ENCODE peak calls at places on chromosomes 2 and 18, in four cellular contexts. O is tibial nerve, I is A549, A is GM23248. J is an unnamed sample. For H3K9me3, the result is how much of the 10 kb centered on the place peaks cover.

GRCh38 chr2:160522951-160523700 is 29.5 kb upstream of the RBMS1 start:
- DNase-seq in O (no peak), I (no peak), A (peak), J (no peak)

GRCh38 chr2:100214265-100214961 is 72.0 kb upstream of the AFF3 start:
- DNase-seq in O (no peak), I (no peak), A (no peak), J (no peak)

GRCh38 chr2:188701836-188702235 is 272.3 kb upstream of the COL3A1 start:
- DNase-seq in O (no peak), I (peak), A (peak), J (no peak)

GRCh38 chr2:191126386-191126785 is 24.4 kb downstream of the STAT4 start:
- DNase-seq in O (no peak), I (no peak), A (no peak), J (no peak)

GRCh38 chr2:23489471-23490400 is 104.8 kb downstream of the KLHL29 start:
- DNase-seq in O (no peak), I (no peak), A (no peak), J (no peak)

GRCh38 chr2:21966139-21966538 is 842.4 kb downstream of the TDRD15 start:
- DNase-seq in O (no peak), I (no peak), A (no peak), J (peak)

GRCh38 chr2:191646612-191646902 is 31.4 kb upstream of the NABP1 start:
- DNase-seq in O (no peak), I (peak), A (peak), J (no peak)

GRCh38 chr2:39121523-39122063 is 742 bp upstream of the SOS1 start:
- DNase-seq in O (no peak), I (no peak), A (peak), J (no peak)

GRCh38 chr2:178704876-178705275 is 102.3 kb downstream of the TTN start:
- DNase-seq in O (no peak), I (no peak), A (no peak), J (no peak)

GRCh38 chr2:23566236-23567142 is 181.5 kb downstream of the KLHL29 start:
- DNase-seq in O (no peak), I (peak), A (peak), J (peak)

GRCh38 chr2:240925576-240926515 is 19.7 kb downstream of the CROCC2 start:
- DNase-seq in O (peak), I (no peak), A (no peak), J (peak)

GRCh38 chr2:201904529-201905420 is 98.4 kb downstream of the CDK15 start:
- DNase-seq in O (no peak), I (no peak), A (peak), J (no peak)

GRCh38 chr2:35297403-35297802 is 1058.2 kb upstream of the CRIM1 start:
- DNase-seq in O (no peak), I (no peak), A (no peak), J (no peak)

GRCh38 chr2:161030260-161031063 is 129.8 kb upstream of the TANK start:
- DNase-seq in O (no peak), I (peak), A (peak), J (peak)

GRCh38 chr2:18682681-18683080 is 93.3 kb upstream of the NT5C1B start:
- DNase-seq in O (no peak), I (no peak), A (no peak), J (no peak)

GRCh38 chr2:144523606-144524131 is 3.8 kb upstream of the ZEB2 start:
- DNase-seq in O (no peak), I (no peak), A (peak), J (no peak)

GRCh38 chr2:219309278-219309677 is at the start of gene PTPRN:
- DNase-seq in O (no peak), I (no peak), A (peak), J (no peak)

GRCh38 chr2:120612471-120612870 is 123.2 kb upstream of the GLI2 start:
- DNase-seq in O (no peak), I (no peak), A (no peak), J (no peak)

GRCh38 chr18:50671376-50671775 is 111.5 kb downstream of the MAPK4 start:
- DNase-seq in O (peak), I (no peak), A (no peak), J (no peak)

GRCh38 chr18:55588001-55588875 is at the start of gene TCF4:
- DNase-seq in O (peak), I (peak), A (peak), J (peak)

GRCh38 chr2:28357948-28358667 is 34.5 kb upstream of the FOSL2 start:
- DNase-seq in O (no peak), I (no peak), A (no peak), J (no peak)

GRCh38 chr2:230714122-230714453 is 1.4 kb downstream of the CAB39 start:
- DNase-seq in O (no peak), I (peak), A (peak), J (peak)

GRCh38 chr2:133270550-133270949 is 297.7 kb downstream of the NCKAP5 start:
- DNase-seq in O (no peak), I (peak), A (no peak), J (no peak)

GRCh38 chr2:218570850-218571249 is 2.2 kb downstream of the CNOT9 start:
- DNase-seq in O (no peak), I (no peak), A (peak), J (no peak)

GRCh38 chr2:11955883-11956282 is 209.5 kb downstream of the LPIN1 start:
- DNase-seq in O (no peak), I (no peak), A (no peak), J (no peak)

GRCh38 chr2:96197541-96198255 is 10.9 kb downstream of the STARD7 start:
- DNase-seq in O (no peak), I (no peak), A (peak), J (no peak)

GRCh38 chr2:217142649-217143266 is 282.9 kb upstream of the TNP1 start:
- DNase-seq in O (no peak), I (peak), A (peak), J (no peak)

GRCh38 chr18:9613550-9614400 is 584 bp downstream of the PPP4R1 start:
- DNase-seq in O (peak), I (peak), A (peak), J (peak)

GRCh38 chr2:168272225-168272624 is 24.8 kb upstream of the STK39 start:
- DNase-seq in O (no peak), I (peak), A (no peak), J (no peak)

GRCh38 chr2:157836531-157836930 is 39.6 kb downstream of the ACVR1 start:
- DNase-seq in O (no peak), I (no peak), A (no peak), J (no peak)

GRCh38 chr2:64629329-64629781 is 24.4 kb downstream of the SERTAD2 start:
- DNase-seq in O (no peak), I (no peak), A (no peak), J (no peak)

GRCh38 chr2:46296216-46296839 is 879 bp upstream of the EPAS1 start:
- DNase-seq in O (peak), I (peak), A (no peak), J (no peak)

GRCh38 chr2:75055820-75056675 is 97.6 kb downstream of the POLE4 start:
- DNase-seq in O (no peak), I (no peak), A (peak), J (no peak)

GRCh38 chr2:39893616-39894015 is 114.6 kb upstream of the THUMPD2 start:
- DNase-seq in O (no peak), I (no peak), A (no peak), J (no peak)

GRCh38 chr2:42567806-42568429 is 514 bp upstream of the MTA3 start:
- DNase-seq in O (no peak), I (no peak), A (peak), J (peak)

GRCh38 chr2:237572021-237572741 is 5.8 kb downstream of the PRLH start:
- DNase-seq in O (peak), I (peak), A (peak), J (peak)

GRCh38 chr18:944440-944839 is 39.8 kb downstream of the ADCYAP1 start:
- DNase-seq in O (no peak), I (no peak), A (peak), J (no peak)

GRCh38 chr2:36800381-36800780 is 103.9 kb downstream of the VIT start:
- DNase-seq in O (no peak), I (no peak), A (no peak), J (no peak)

GRCh38 chr2:111252436-111252835 is 131.7 kb downstream of the BCL2L11 start:
- DNase-seq in O (no peak), I (no peak), A (no peak), J (no peak)

GRCh38 chr2:81007104-81007503 is 702.6 kb upstream of the LRRTM1 start:
- DNase-seq in O (no peak), I (no peak), A (no peak), J (no peak)

DNA sequence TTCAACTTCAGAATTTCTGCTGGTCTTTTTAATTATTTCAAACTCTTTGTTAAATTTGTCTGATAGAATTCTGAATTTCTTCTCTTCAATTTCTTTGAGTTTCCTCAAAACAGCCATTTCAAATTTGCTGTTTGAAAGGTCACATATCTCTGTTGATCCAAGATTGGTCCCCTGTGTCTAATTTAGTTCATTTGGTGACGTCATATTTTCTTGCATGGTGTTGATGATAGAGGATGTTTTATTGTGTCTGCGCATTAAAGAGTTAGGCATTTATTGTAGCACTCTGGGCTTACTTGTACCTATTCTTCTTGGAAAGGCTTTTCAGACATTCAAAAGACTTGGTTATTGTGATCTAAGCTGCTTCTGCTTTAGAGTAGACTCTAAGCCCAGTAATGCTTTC is 698.4 kb upstream of the LRRTM1 start:
- DNase-seq in O (no peak), I (no peak), A (no peak), J (no peak)
- H3K9me3 ChIP-seq in O (half or more), I (under half), A (under half), J (under half)

GRCh38 chr2:228722311-228722710 is 540.8 kb upstream of the SPHKAP start:
- DNase-seq in O (no peak), I (no peak), A (no peak), J (no peak)

GRCh38 chr2:228728961-228729360 is 542.1 kb downstream of the PID1 start:
- DNase-seq in O (no peak), I (no peak), A (peak), J (no peak)

GRCh38 chr2:228720895-228721294 is 539.4 kb upstream of the SPHKAP start:
- DNase-seq in O (no peak), I (no peak), A (no peak), J (no peak)

GRCh38 chr2:228725031-228725430 is 543.5 kb upstream of the SPHKAP start:
- DNase-seq in O (no peak), I (no peak), A (no peak), J (no peak)

DNA sequence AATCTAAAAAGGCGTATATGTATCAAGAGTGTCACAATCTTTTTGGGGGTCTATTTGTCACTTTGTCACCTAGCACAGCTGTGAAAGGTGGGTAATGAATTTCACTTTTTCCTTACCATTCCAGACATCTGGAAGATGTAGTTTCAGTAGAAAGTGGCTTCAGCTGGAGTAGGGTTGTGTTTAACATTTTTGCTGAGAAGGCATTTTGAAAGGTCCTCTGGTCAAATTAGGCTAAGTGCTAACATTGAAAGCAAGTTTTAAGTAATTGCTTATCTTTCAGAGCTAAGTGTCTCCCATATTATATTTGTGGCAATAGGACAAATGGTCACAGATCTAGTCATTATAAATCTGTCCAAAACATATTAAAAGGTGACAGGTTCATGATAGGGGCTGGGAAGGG is 542.1 kb upstream of the SPHKAP start:
- DNase-seq in O (no peak), I (no peak), A (no peak), J (no peak)
- H3K9me3 ChIP-seq in O (under half), I (under half), A (under half), J (under half)

GRCh38 chr2:150303281-150303680 is 184.2 kb downstream of the RND3 start:
- DNase-seq in O (no peak), I (peak), A (peak), J (no peak)
- H3K9me3 ChIP-seq in O (under half), I (under half), A (under half), J (under half)

DNA sequence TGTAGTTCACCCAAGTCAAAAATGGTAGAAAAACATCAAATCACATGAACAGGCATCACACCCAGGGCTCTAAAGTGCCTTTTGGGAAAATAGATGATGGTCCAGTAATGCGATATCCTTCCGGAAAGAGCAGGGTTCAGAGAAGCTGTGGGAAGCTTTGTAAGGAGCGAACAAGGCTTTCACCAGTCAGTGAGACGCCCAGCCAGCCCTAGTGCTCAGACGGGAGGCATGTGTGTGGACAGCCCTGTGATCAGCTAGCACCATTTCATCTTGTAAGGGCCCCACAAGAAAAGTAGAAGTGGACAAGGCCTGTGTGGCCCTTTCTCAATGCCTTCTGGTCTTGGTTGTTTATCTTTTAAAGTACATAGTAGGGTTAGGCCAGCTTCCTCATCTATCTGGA is 76.1 kb downstream of the SMIM21 start:
- DNase-seq in O (no peak), I (no peak), A (no peak), J (no peak)
- H3K9me3 ChIP-seq in O (under half), I (under half), A (under half), J (under half)

GRCh38 chr2:15687243-15687642 is 95.6 kb downstream of the DDX1 start:
- DNase-seq in O (no peak), I (no peak), A (no peak), J (no peak)

GRCh38 chr2:15685143-15685542 is 93.5 kb downstream of the DDX1 start:
- DNase-seq in O (no peak), I (no peak), A (no peak), J (no peak)

GRCh38 chr2:15682354-15682753 is 90.7 kb downstream of the DDX1 start:
- DNase-seq in O (no peak), I (no peak), A (no peak), J (no peak)

GRCh38 chr2:15686643-15687042 is 95.0 kb downstream of the DDX1 start:
- DNase-seq in O (no peak), I (no peak), A (no peak), J (no peak)

GRCh38 chr2:15684161-15685042 is 92.7 kb downstream of the DDX1 start:
- DNase-seq in O (no peak), I (no peak), A (no peak), J (no peak)
- H3K9me3 ChIP-seq in O (under half), I (under half), A (under half), J (under half)

GRCh38 chr18:36451454-36452251 is 154.1 kb downstream of the FHOD3 start:
- DNase-seq in O (no peak), I (no peak), A (peak), J (peak)

GRCh38 chr18:36454848-36455458 is 157.4 kb downstream of the FHOD3 start:
- DNase-seq in O (no peak), I (no peak), A (no peak), J (no peak)

GRCh38 chr18:36455931-36456330 is 158.4 kb downstream of the FHOD3 start:
- DNase-seq in O (no peak), I (no peak), A (no peak), J (no peak)

GRCh38 chr18:36456622-36457021 is 159.1 kb downstream of the FHOD3 start:
- DNase-seq in O (no peak), I (no peak), A (no peak), J (no peak)

DNA sequence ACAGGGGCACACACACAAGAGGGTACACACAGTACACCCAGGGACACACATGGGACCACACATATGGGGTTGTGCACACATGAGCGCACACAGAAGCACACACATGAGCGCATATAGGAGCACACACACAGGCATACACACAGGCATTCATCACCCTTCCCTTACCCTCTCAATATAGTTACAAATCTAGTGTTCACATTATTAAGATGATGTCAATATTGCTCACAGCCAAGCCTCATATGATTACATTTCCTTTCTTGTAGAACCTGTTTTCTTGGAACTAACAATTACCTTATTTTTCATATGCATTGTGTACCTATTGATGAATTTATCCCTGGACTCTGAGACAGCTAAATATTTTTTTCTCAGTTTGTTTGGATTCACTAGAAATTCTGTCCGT is 156.7 kb downstream of the FHOD3 start:
- DNase-seq in O (no peak), I (no peak), A (no peak), J (no peak)
- H3K9me3 ChIP-seq in O (under half), I (under half), A (under half), J (under half)

GRCh38 chr18:7303306-7303705 is 72.4 kb downstream of the LRRC30 start:
- DNase-seq in O (no peak), I (no peak), A (peak), J (peak)

GRCh38 chr18:7303751-7304370 is 73.0 kb downstream of the LRRC30 start:
- DNase-seq in O (no peak), I (no peak), A (no peak), J (peak)

GRCh38 chr18:7300971-7301553 is 70.2 kb downstream of the LRRC30 start:
- DNase-seq in O (no peak), I (no peak), A (no peak), J (peak)

GRCh38 chr18:7298149-7298548 is 67.3 kb downstream of the LRRC30 start:
- DNase-seq in O (no peak), I (no peak), A (no peak), J (no peak)
- H3K9me3 ChIP-seq in O (under half), I (under half), A (under half), J (under half)

J was measured in trophoblast cell.